ENCODE peak calls at places on chromosome 11, in ten cellular contexts. N, F, V, T, E, U, R, S, Z and G are unnamed samples.

GRCh38 chr11:81655351-81655750 is 1078.3 kb downstream of the FAM181B start:
- DNase-seq in V (no peak), N (peak), R (no peak), U (no peak), T (no peak), Z (no peak), S (no peak), F (no peak), E (no peak), G (no peak)

GRCh38 chr11:76336597-76336996 is 44.3 kb downstream of the THAP12 start:
- DNase-seq in V (no peak), N (no peak), E (no peak), T (no peak), U (no peak), S (no peak), F (no peak), Z (no peak), R (no peak), G (no peak)

GRCh38 chr11:9568854-9569587 is 4.4 kb upstream of the WEE1 start:
- DNase-seq in N (peak), V (peak), E (peak), Z (peak), T (peak), U (peak), S (peak), R (peak), F (peak), G (peak)

GRCh38 chr11:73404048-73404447 is 27.8 kb downstream of the RELT start:
- DNase-seq in S (peak), T (peak), R (no peak), U (peak), N (peak), Z (peak), E (no peak), F (peak), V (peak), G (no peak)

GRCh38 chr11:24386551-24387404 is 110.1 kb upstream of the LUZP2 start:
- DNase-seq in Z (no peak), E (peak), T (peak), V (peak), S (peak), F (peak), U (no peak), N (peak), R (peak), G (no peak)

GRCh38 chr11:131888230-131888826 is 517.9 kb downstream of the NTM start:
- DNase-seq in Z (no peak), S (peak), N (peak), F (no peak), E (peak), V (peak), R (peak), U (no peak), T (peak), G (no peak)

GRCh38 chr11:17439316-17439782 is 37.3 kb downstream of the ABCC8 start:
- DNase-seq in E (no peak), F (no peak), V (no peak), S (no peak), T (no peak), N (no peak), Z (peak), R (no peak), U (peak), G (no peak)

GRCh38 chr11:92324890-92325289 is 100.3 kb downstream of the FAT3 start:
- DNase-seq in F (no peak), N (no peak), T (no peak), S (no peak), V (no peak), E (no peak), U (no peak), Z (no peak), R (no peak), G (no peak)

GRCh38 chr11:17790453-17790852 is 55.9 kb downstream of the KCNC1 start:
- DNase-seq in T (peak), F (no peak), V (peak), S (peak), Z (peak), E (no peak), U (no peak), N (peak), R (no peak), G (no peak)

GRCh38 chr11:2312232-2313042 is 10.6 kb downstream of the TSPAN32 start:
- DNase-seq in F (peak), T (peak), R (peak), N (peak), E (peak), V (peak), S (peak), U (no peak), Z (no peak), G (no peak)

GRCh38 chr11:10405858-10406592 is 49.0 kb upstream of the AMPD3 start:
- DNase-seq in V (peak), E (peak), R (peak), T (peak), F (peak), N (peak), U (peak), Z (peak), S (peak), G (peak)

GRCh38 chr11:133844217-133844616 is 1.1 kb downstream of the SPATA19 start:
- DNase-seq in T (no peak), U (no peak), V (no peak), Z (no peak), F (no peak), E (no peak), S (no peak), R (no peak), N (no peak), G (peak)

GRCh38 chr11:109911488-109911887 is 181.7 kb upstream of the ZC3H12C start:
- DNase-seq in F (no peak), U (no peak), T (no peak), E (no peak), Z (no peak), V (no peak), R (no peak), S (no peak), N (peak), G (no peak)

GRCh38 chr11:11231763-11232162 is 121.3 kb downstream of the CSNK2A3 start:
- DNase-seq in Z (no peak), U (no peak), S (no peak), F (no peak), R (no peak), E (no peak), T (no peak), V (no peak), N (no peak), G (no peak)

GRCh38 chr11:33060271-33060670 is 20.9 kb downstream of the TCP11L1 start:
- DNase-seq in Z (no peak), N (no peak), U (no peak), V (no peak), R (no peak), E (no peak), T (no peak), S (no peak), F (no peak), G (no peak)

GRCh38 chr11:133835258-133836075 is 9.8 kb downstream of the SPATA19 start:
- DNase-seq in V (peak), N (peak), Z (peak), R (no peak), T (peak), U (peak), S (peak), F (peak), E (peak), G (peak)

GRCh38 chr11:44893250-44894216 is 57.1 kb downstream of the TP53I11 start:
- DNase-seq in T (no peak), R (no peak), N (no peak), S (no peak), F (peak), U (no peak), Z (no peak), V (no peak), E (no peak), G (no peak)

GRCh38 chr11:90178751-90179150 is 44.1 kb downstream of the CHORDC1 start:
- DNase-seq in R (no peak), S (peak), E (no peak), Z (no peak), T (no peak), N (no peak), U (no peak), V (no peak), F (no peak), G (no peak)

GRCh38 chr11:133928628-133929059 is 28.1 kb downstream of the IGSF9B start:
- DNase-seq in V (peak), E (no peak), F (peak), T (peak), S (peak), R (no peak), U (peak), N (peak), Z (no peak), G (no peak)

GRCh38 chr11:113001709-113002108 is 40.5 kb downstream of the NCAM1 start:
- DNase-seq in N (no peak), E (no peak), T (no peak), V (no peak), Z (no peak), F (no peak), S (no peak), R (no peak), U (no peak), G (no peak)

GRCh38 chr11:128690746-128691091 is 3.2 kb upstream of the FLI1 start:
- DNase-seq in U (peak), F (no peak), N (no peak), Z (no peak), V (peak), E (no peak), R (no peak), S (no peak), T (no peak), G (no peak)

GRCh38 chr11:68983816-68984215 is 3.0 kb upstream of the MRGPRD start:
- DNase-seq in E (no peak), V (no peak), R (no peak), F (no peak), T (no peak), N (no peak), Z (no peak), S (no peak), U (no peak), G (peak)

GRCh38 chr11:113553235-113553634 is 78.0 kb upstream of the DRD2 start:
- DNase-seq in T (peak), R (peak), S (peak), N (peak), Z (no peak), F (no peak), V (peak), U (peak), E (peak), G (peak)

GRCh38 chr11:127859941-127860354 is 727.4 kb downstream of the ETS1 start:
- DNase-seq in F (no peak), R (no peak), Z (no peak), V (no peak), N (no peak), S (peak), T (no peak), E (no peak), U (no peak), G (no peak)

GRCh38 chr11:24082241-24082640 is 414.6 kb upstream of the LUZP2 start:
- DNase-seq in F (no peak), U (no peak), V (no peak), E (no peak), T (no peak), R (no peak), N (no peak), Z (no peak), S (no peak), G (no peak)

GRCh38 chr11:70088735-70089250 is 10.7 kb downstream of the ANO1 start:
- DNase-seq in N (no peak), T (no peak), V (no peak), R (no peak), F (no peak), S (no peak), Z (no peak), E (no peak), U (no peak), G (no peak)

GRCh38 chr11:70089631-70090030 is 11.5 kb downstream of the ANO1 start:
- DNase-seq in U (no peak), N (no peak), R (no peak), F (no peak), Z (no peak), T (no peak), S (peak), E (no peak), V (no peak), G (no peak)

GRCh38 chr11:70085815-70086769 is 8.0 kb downstream of the ANO1 start:
- DNase-seq in S (no peak), F (no peak), E (no peak), U (no peak), Z (no peak), R (no peak), V (no peak), N (no peak), T (no peak), G (no peak)

GRCh38 chr11:70084046-70084984 is 6.2 kb downstream of the ANO1 start:
- DNase-seq in Z (no peak), R (no peak), N (no peak), F (peak), U (no peak), E (no peak), S (no peak), T (no peak), V (no peak), G (no peak)

GRCh38 chr11:70087446-70088167 is 9.5 kb downstream of the ANO1 start:
- DNase-seq in U (peak), E (no peak), T (no peak), N (no peak), F (peak), S (no peak), Z (no peak), V (no peak), R (no peak), G (no peak)
- TF ChIP-seq CTCF in U (peak), E (no peak), T (no peak), N (no peak), F (no peak), S (no peak), Z (no peak), V (no peak), R (no peak), G (no peak)

DNA sequence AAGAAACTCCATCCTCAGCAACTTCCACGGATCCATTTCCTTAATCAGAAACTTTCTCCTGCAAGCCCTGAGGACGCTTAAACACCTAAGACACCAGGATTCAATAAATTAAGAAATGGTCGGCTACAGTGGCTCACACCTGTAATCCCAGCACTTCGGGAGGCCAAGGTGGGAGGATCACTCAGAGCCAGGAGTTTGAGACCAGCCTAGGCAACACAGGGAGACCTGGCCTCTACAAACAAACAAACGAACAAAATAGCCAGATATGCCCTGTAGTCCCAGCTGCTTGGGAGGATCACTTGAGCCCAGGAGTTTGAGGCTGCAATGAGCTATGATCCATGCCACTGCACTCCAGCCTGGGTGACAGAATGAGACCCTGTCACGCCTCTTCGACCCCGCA is 46.7 kb downstream of the RPUSD4 start:
- DNase-seq in V (no peak), Z (no peak), S (no peak), U (no peak), T (no peak), F (no peak), E (no peak), R (no peak), N (no peak), G (no peak)
- TF ChIP-seq CTCF in V (no peak), Z (no peak), S (no peak), U (no peak), T (no peak), F (no peak), E (no peak), R (no peak), N (no peak), G (no peak)

DNA sequence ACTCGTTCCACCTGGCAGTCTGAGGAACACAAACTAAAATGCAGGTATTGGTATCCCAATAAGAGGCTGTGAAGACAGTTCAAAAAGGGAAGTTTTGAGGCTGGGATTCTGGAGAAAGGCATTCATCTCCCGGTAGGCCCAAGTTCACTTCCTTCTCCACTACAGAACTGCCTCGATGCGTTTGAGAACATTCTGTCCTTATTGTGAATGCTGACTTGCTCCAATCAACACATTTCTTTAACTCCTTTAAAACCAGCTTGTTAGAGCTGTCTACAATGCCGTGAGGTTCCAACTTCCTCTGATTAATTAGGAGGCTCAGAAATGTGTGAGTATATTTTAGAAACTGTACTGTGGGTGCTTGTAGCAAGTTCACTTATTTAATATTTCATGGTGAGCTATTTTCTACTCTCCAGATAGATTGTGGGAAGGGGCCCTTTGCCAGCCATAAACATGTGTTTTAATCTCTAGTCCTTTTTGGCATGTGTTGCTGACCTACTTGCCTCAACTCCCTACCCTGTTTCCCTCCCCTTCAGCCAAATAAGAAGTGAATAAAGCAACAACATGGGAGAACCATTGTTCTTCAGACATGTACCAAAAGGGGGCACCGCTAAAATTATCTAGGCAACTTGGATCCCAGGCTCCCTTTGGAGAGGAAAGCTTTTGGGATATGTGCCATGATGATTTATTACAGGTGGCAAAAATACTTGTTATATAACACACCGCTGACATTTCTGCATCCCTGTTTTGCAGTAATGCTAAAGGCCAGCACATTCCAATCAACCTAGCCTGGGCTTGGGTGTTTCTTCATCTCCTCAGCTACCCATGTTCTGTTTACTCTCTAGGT is 245.6 kb downstream of the BLID start:
- DNase-seq in R (no peak), N (peak), Z (no peak), F (no peak), E (no peak), V (no peak), S (no peak), U (no peak), T (peak), G (no peak)
- TF ChIP-seq CTCF in R (peak), N (peak), Z (no peak), F (peak), E (no peak), V (no peak), S (no peak), U (no peak), T (no peak), G (no peak)

GRCh38 chr11:7351228-7351627 is 99.5 kb downstream of the SYT9 start:
- DNase-seq in F (no peak), U (no peak), Z (no peak), T (no peak), E (no peak), S (no peak), V (no peak), R (no peak), N (no peak), G (no peak)

GRCh38 chr11:7348432-7349298 is 97.0 kb downstream of the SYT9 start:
- DNase-seq in T (no peak), S (peak), F (peak), E (peak), V (peak), Z (no peak), N (peak), R (no peak), U (peak), G (no peak)

GRCh38 chr11:7347611-7348431 is 96.1 kb downstream of the SYT9 start:
- DNase-seq in V (no peak), T (no peak), Z (no peak), S (no peak), R (no peak), F (no peak), E (no peak), U (no peak), N (no peak), G (no peak)

DNA sequence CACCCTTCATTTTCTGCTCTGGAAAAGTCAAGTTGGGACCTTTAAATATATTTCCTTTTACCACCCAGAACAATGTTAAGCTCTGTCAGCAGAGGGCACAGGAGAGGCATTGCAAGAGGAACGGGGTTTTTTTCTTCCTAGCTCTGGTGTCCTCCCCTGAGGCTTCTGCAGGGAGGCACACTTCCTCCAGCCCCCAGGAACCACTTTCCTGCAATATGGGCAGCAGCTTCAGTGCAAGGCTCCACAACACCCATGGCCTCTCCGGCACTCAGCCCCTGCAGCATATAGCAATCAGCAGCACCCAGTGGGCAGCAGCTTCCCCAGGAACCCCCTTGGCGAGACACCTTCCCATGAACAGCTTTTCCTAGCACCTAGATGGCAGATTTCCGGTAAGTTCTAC is 101.4 kb downstream of the SYT9 start:
- DNase-seq in T (peak), R (peak), E (no peak), Z (peak), S (peak), U (peak), N (peak), V (peak), F (no peak), G (no peak)
- TF ChIP-seq CTCF in T (peak), R (peak), E (peak), Z (peak), S (peak), U (peak), N (peak), V (peak), F (no peak), G (peak)

GRCh38 chr11:13249992-13250391 is 27.6 kb upstream of the BMAL1 start:
- DNase-seq in U (no peak), V (peak), N (peak), Z (no peak), R (no peak), T (peak), E (no peak), S (peak), F (no peak), G (no peak)
- TF ChIP-seq CTCF in U (peak), V (peak), N (peak), Z (peak), R (peak), T (peak), E (peak), S (peak), F (peak), G (peak)

GRCh38 chr11:26777276-26777939 is 55.5 kb upstream of the SLC5A12 start:
- DNase-seq in T (peak), U (no peak), E (no peak), V (no peak), F (no peak), R (no peak), N (peak), S (no peak), Z (no peak), G (no peak)
- TF ChIP-seq CTCF in T (no peak), U (no peak), E (no peak), V (no peak), F (no peak), R (no peak), N (no peak), S (no peak), Z (no peak), G (no peak)

GRCh38 chr11:60528465-60528864 is 13.3 kb downstream of the MS4A13 start:
- DNase-seq in F (no peak), V (no peak), E (no peak), S (no peak), U (no peak), N (no peak), R (no peak), T (no peak), Z (no peak), G (no peak)

GRCh38 chr11:60528934-60529333 is 13.7 kb downstream of the MS4A13 start:
- DNase-seq in S (no peak), V (no peak), F (no peak), R (no peak), E (no peak), Z (no peak), U (no peak), T (no peak), N (no peak), G (no peak)

GRCh38 chr11:60530454-60530853 is 15.3 kb downstream of the MS4A13 start:
- DNase-seq in V (no peak), Z (no peak), T (no peak), E (no peak), R (no peak), N (no peak), F (no peak), U (no peak), S (no peak), G (no peak)
- TF ChIP-seq CTCF in V (no peak), Z (no peak), T (no peak), E (no peak), R (no peak), N (no peak), F (no peak), U (no peak), S (no peak), G (no peak)

GRCh38 chr11:93773045-93773477 is 11.0 kb upstream of the MED17 start:
- DNase-seq in S (no peak), Z (no peak), E (no peak), R (no peak), V (no peak), U (peak), F (no peak), T (no peak), N (no peak), G (no peak)

GRCh38 chr11:93773601-93774200 is 10.4 kb upstream of the MED17 start:
- DNase-seq in R (no peak), E (no peak), T (no peak), Z (no peak), S (no peak), N (no peak), V (no peak), F (no peak), U (no peak), G (no peak)

GRCh38 chr11:93772123-93772522 is 12.0 kb upstream of the MED17 start:
- DNase-seq in V (peak), N (no peak), S (no peak), E (no peak), T (no peak), R (no peak), Z (no peak), U (no peak), F (no peak), G (no peak)

GRCh38 chr11:93770160-93770559 is 13.9 kb upstream of the MED17 start:
- DNase-seq in N (no peak), F (no peak), E (no peak), U (no peak), Z (no peak), R (no peak), S (no peak), T (no peak), V (no peak), G (no peak)

GRCh38 chr11:93775289-93775688 is 8.8 kb upstream of the MED17 start:
- DNase-seq in N (peak), U (peak), V (peak), S (no peak), Z (no peak), E (no peak), T (peak), F (peak), R (no peak), G (no peak)
- TF ChIP-seq CTCF in N (peak), U (peak), V (no peak), S (peak), Z (no peak), E (peak), T (peak), F (peak), R (no peak), G (peak)